ENCODE peak calls at places on chromosomes 4 and X, in eight cellular contexts. O is heart left ventricle, G is ureter, M is non-pigmented ciliary epithelial cell, F is GM23248, S is HTR-8/SVneo, P is OCI-LY7, X is ELF-1. L is an unnamed sample.

GRCh38 chrX:76398970-76399369 is 28.5 kb upstream of the MAGEE1 start:
- DNase-seq in F (no peak), X (no peak), P (no peak), G (no peak), O (no peak), S (no peak), M (no peak), L (no peak)

GRCh38 chrX:137432609-137433008 is 133.3 kb upstream of the ZIC3 start:
- DNase-seq in X (peak), G (no peak), M (no peak), S (no peak), O (no peak), P (peak), F (no peak), L (no peak)

GRCh38 chr4:88859191-88859812 is 161.7 kb upstream of the NAP1L5 start:
- DNase-seq in X (no peak), G (no peak), P (no peak), S (no peak), O (no peak), F (no peak), M (no peak), L (no peak)

GRCh38 chr4:179719766-179720470 is 2277.7 kb upstream of the AGA start:
- DNase-seq in G (no peak), X (no peak), S (no peak), F (no peak), M (no peak), P (no peak), O (no peak), L (no peak)

GRCh38 chr4:2290974-2291704 is 29.2 kb upstream of the MXD4 start:
- DNase-seq in M (no peak), P (peak), F (no peak), S (no peak), X (no peak), O (peak), G (peak), L (no peak)

GRCh38 chr4:21949073-21949457 is 493 bp upstream of the KCNIP4 start:
- DNase-seq in M (no peak), O (peak), X (peak), P (no peak), G (no peak), S (peak), F (peak), L (no peak)

GRCh38 chr4:26319467-26320158 is 1.2 kb upstream of the RBPJ start:
- DNase-seq in X (peak), P (peak), G (peak), O (peak), F (peak), M (peak), S (peak), L (peak)

GRCh38 chr4:184958127-184958806 is 60.0 kb upstream of the HELT start:
- DNase-seq in O (no peak), F (no peak), M (no peak), P (no peak), G (no peak), S (no peak), X (no peak), L (no peak)

GRCh38 chrX:134172588-134173259 is 64.3 kb upstream of the CCDC160 start:
- DNase-seq in S (no peak), F (peak), G (no peak), X (peak), P (no peak), M (no peak), O (peak), L (no peak)

GRCh38 chr4:102815981-102816380 is 11.4 kb downstream of the UBE2D3 start:
- DNase-seq in P (no peak), F (peak), G (no peak), S (peak), O (no peak), X (no peak), M (peak), L (no peak)

GRCh38 chr4:56619816-56620215 is 61.3 kb downstream of the HOPX start:
- DNase-seq in G (no peak), O (no peak), P (no peak), F (no peak), X (peak), M (no peak), S (no peak), L (no peak)

GRCh38 chr4:80155286-80155982 is 41.9 kb upstream of the PRDM8 start:
- DNase-seq in X (no peak), P (no peak), G (no peak), S (no peak), M (no peak), O (no peak), F (peak), L (no peak)

GRCh38 chrX:68121371-68121770 is 311.9 kb downstream of the OPHN1 start:
- DNase-seq in P (no peak), S (no peak), O (no peak), G (no peak), F (no peak), M (no peak), X (no peak), L (no peak)

GRCh38 chr4:188372051-188372450 is 232.8 kb downstream of the TRIML1 start:
- DNase-seq in F (peak), M (no peak), X (no peak), G (no peak), O (no peak), P (no peak), S (peak), L (no peak)

GRCh38 chr4:145218251-145218650 is 37.9 kb upstream of the OTUD4 start:
- DNase-seq in P (peak), F (no peak), M (no peak), O (no peak), G (no peak), S (no peak), X (no peak), L (no peak)

GRCh38 chr4:79442422-79442821 is 34.4 kb upstream of the GK2 start:
- DNase-seq in S (no peak), G (no peak), M (no peak), P (no peak), F (peak), O (no peak), X (no peak), L (no peak)

GRCh38 chrX:48021026-48021900 is 14.5 kb downstream of the SPACA5 start:
- DNase-seq in O (peak), F (peak), S (peak), X (peak), P (peak), G (peak), M (peak), L (no peak)

GRCh38 chr4:168923526-168924194 is 86.4 kb downstream of the CBR4 start:
- DNase-seq in P (peak), S (peak), G (peak), X (peak), O (no peak), M (peak), F (peak), L (no peak)

GRCh38 chrX:86171366-86171765 is 23.1 kb downstream of the DACH2 start:
- DNase-seq in X (peak), G (no peak), O (no peak), M (no peak), S (no peak), P (peak), F (peak), L (no peak)

GRCh38 chr4:110610620-110610939 is 12.3 kb downstream of the PITX2 start:
- DNase-seq in G (no peak), P (no peak), X (peak), M (no peak), F (no peak), S (no peak), O (no peak), L (no peak)

GRCh38 chrX:103861200-103861599 is 29.1 kb upstream of the RAB9B start:
- DNase-seq in M (no peak), P (no peak), G (no peak), O (no peak), X (no peak), F (no peak), S (no peak), L (no peak)

L was measured in coronary artery.